ENCODE peak calls at places on chromosomes 5 and 9, in ten cellular contexts. Y, K, A, O, F, L, X, R, V and J are unnamed samples.
A peak's percentile ranks its signal among the peaks of the same experiment; 100 is the strongest.

GRCh38 chr5:98927242-98927987 is 1.4 kb downstream of the CHD1 start:
- DNase-seq in Y (peak; percentile 67), K (peak; percentile 33), A (no peak), O (peak; percentile 87), F (no peak), L (no peak), X (peak; percentile 65), R (peak; percentile 15), V (peak; percentile 82), J (no peak)

GRCh38 chr5:160269017-160269416 is 39.7 kb downstream of the FABP6 start:
- DNase-seq in Y (peak; percentile 84), K (peak; percentile 74), A (peak; percentile 88), O (peak; percentile 80), F (no peak), L (peak; percentile 93), X (peak; percentile 76), R (no peak), V (peak; percentile 95), J (peak; percentile 81)

GRCh38 chr5:154395407-154396106 is 50.2 kb upstream of the SAP30L start:
- DNase-seq in Y (no peak), K (peak; percentile 35), A (no peak), O (no peak), F (no peak), L (no peak), X (no peak), R (no peak), V (no peak), J (peak; percentile 36)

GRCh38 chr5:24644757-24645156 is at the start of gene CDH10:
- DNase-seq in Y (no peak), K (peak; percentile 26), A (no peak), O (peak; percentile 67), F (no peak), L (no peak), X (no peak), R (no peak), V (no peak), J (no peak)

GRCh38 chr5:136457390-136458094 is 92.2 kb upstream of the TRPC7 start:
- DNase-seq in Y (no peak), K (peak; percentile 85), A (no peak), O (no peak), F (no peak), L (no peak), X (no peak), R (no peak), V (no peak), J (no peak)

GRCh38 chr5:172180936-172181335 is 7.1 kb downstream of the STK10 start:
- DNase-seq in Y (no peak), K (no peak), A (no peak), O (no peak), F (no peak), L (no peak), X (no peak), R (no peak), V (peak; percentile 37), J (no peak)

GRCh38 chr5:134371834-134372340 is 518 bp downstream of the UBE2B start:
- DNase-seq in Y (peak; percentile 54), K (peak; percentile 81), A (peak; percentile 83), O (peak; percentile 70), F (no peak), L (peak; percentile 77), X (peak; percentile 36), R (peak; percentile 58), V (peak; percentile 91), J (peak; percentile 90)

GRCh38 chr5:14912206-14912605 is 40.6 kb upstream of the ANKH start:
- DNase-seq in Y (no peak), K (no peak), A (no peak), O (no peak), F (no peak), L (no peak), X (no peak), R (no peak), V (no peak), J (no peak)

GRCh38 chr5:16616536-16617271 is at the start of gene RETREG1:
- DNase-seq in Y (peak; percentile 50), K (peak; percentile 82), A (peak; percentile 89), O (peak; percentile 74), F (peak; percentile 15), L (peak; percentile 85), X (peak; percentile 22), R (peak; percentile 64), V (peak; percentile 93), J (peak; percentile 95)

GRCh38 chr5:143094087-143094511 is 309.4 kb downstream of the NR3C1 start:
- DNase-seq in Y (peak; percentile 20), K (no peak), A (no peak), O (no peak), F (no peak), L (no peak), X (no peak), R (no peak), V (no peak), J (no peak)
- TF ChIP-seq CTCF in Y (no peak), K (no peak), A (no peak), O (no peak), F (no peak), L (no peak), X (no peak), R (no peak), V (no peak), J (no peak)

GRCh38 chr5:110542949-110543348 is 183.5 kb downstream of the TMEM232 start:
- DNase-seq in Y (no peak), K (no peak), A (no peak), O (no peak), F (no peak), L (no peak), X (no peak), R (no peak), V (no peak), J (no peak)
- H3K4me3 ChIP-seq in Y (no peak overlapping the region), K (no peak overlapping the region), A (no peak overlapping the region), O (no peak overlapping the region), F (no peak overlapping the region), L (no peak overlapping the region), X (no peak overlapping the region), R (no peak overlapping the region), V (no peak overlapping the region), J (no peak overlapping the region)

DNA sequence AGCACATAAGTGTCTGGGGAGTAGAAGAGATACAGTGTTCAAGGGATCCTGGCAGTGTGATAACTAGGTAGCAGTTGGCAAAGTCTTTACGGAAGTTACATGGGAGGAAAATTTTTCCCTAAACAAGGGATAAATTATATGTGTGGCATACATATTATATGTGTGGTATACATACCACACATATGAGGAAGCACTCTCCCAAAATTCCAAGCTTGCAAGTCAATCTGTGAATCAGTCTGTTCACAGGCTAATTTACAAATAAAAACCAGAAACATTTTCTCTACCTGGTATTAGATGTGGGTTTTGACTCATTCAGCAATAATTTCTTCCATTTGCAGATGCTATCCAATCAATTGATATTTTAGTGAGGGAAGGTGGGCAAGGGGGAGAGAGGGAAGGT is 110.0 kb downstream of the ISOC1 start:
- DNase-seq in Y (no peak), K (no peak), A (no peak), O (no peak), F (no peak), L (no peak), X (no peak), R (no peak), V (no peak), J (no peak)
- TF ChIP-seq POLR2A in Y (no peak), K (no peak), A (no peak), O (no peak), F (no peak), L (no peak), X (no peak), R (no peak), V (no peak), J (no peak)

GRCh38 chr9:117415584-117415937 is 704 bp upstream of the ASTN2 start:
- DNase-seq in Y (no peak), K (no peak), A (no peak), O (no peak), F (no peak), L (no peak), X (no peak), R (no peak), V (no peak), J (no peak)
- TF ChIP-seq CTCF in Y (no peak), K (no peak), A (no peak), O (no peak), F (no peak), L (no peak), X (no peak), R (no peak), V (no peak), J (no peak)

GRCh38 chr5:116703923-116704322 is 129.3 kb upstream of the SEMA6A start:
- DNase-seq in Y (no peak), K (no peak), A (no peak), O (no peak), F (no peak), L (no peak), X (no peak), R (no peak), V (no peak), J (no peak)
- H3K4me3 ChIP-seq in Y (no peak overlapping the region), K (no peak overlapping the region), A (no peak overlapping the region), O (no peak overlapping the region), F (no peak overlapping the region), L (no peak overlapping the region), X (no peak overlapping the region), R (no peak overlapping the region), V (no peak overlapping the region), J (no peak overlapping the region)

GRCh38 chr5:439636-440035 is 3.3 kb upstream of the EXOC3 start:
- DNase-seq in Y (no peak), K (no peak), A (peak; percentile 40), O (no peak), F (no peak), L (peak; percentile 51), X (no peak), R (no peak), V (peak; percentile 70), J (peak; percentile 78)
- TF ChIP-seq POLR2A in Y (no peak), K (no peak), A (no peak), O (no peak), F (no peak), L (no peak), X (no peak), R (no peak), V (no peak), J (no peak)

GRCh38 chr5:33257807-33258491 is 182.8 kb upstream of the TARS1 start:
- DNase-seq in Y (no peak), K (no peak), A (no peak), O (no peak), F (peak; percentile 3), L (no peak), X (no peak), R (no peak), V (no peak), J (no peak)
- TF ChIP-seq CTCF in Y (no peak), K (no peak), A (no peak), O (no peak), F (no peak), L (no peak), X (no peak), R (no peak), V (no peak), J (no peak)